ENCODE peak calls at places on chromosomes 13 and 19, in nine cellular contexts. A, P, Q, J, I, Z, M, E and G are unnamed samples.

GRCh38 chr19:44737238-44738160 is 11.0 kb upstream of the BCL3 start:
- DNase-seq in P (no peak), J (no peak), M (peak), I (no peak), Q (no peak), Z (no peak), A (no peak), E (no peak), G (no peak)

GRCh38 chr19:46745521-46746280 is at the start of gene FKRP:
- DNase-seq in I (peak), P (no peak), Z (no peak), E (no peak), M (no peak), A (peak), J (no peak), Q (no peak), G (no peak)

GRCh38 chr19:5621311-5621944 is 1.1 kb downstream of the SAFB2 start:
- DNase-seq in E (peak), M (no peak), P (peak), A (peak), Z (no peak), I (no peak), J (no peak), Q (no peak), G (no peak)

GRCh38 chr13:47898080-47898479 is 103.0 kb downstream of the SUCLA2 start:
- DNase-seq in Q (no peak), P (no peak), M (no peak), I (no peak), J (no peak), Z (no peak), E (no peak), A (no peak), G (no peak)

GRCh38 chr13:48962281-48962680 is 13.4 kb upstream of the FNDC3A start:
- DNase-seq in I (no peak), J (no peak), Z (peak), P (peak), Q (no peak), M (peak), A (no peak), E (no peak), G (no peak)

GRCh38 chr13:103273825-103274224 is 207.6 kb upstream of the SLC10A2 start:
- DNase-seq in A (no peak), J (no peak), M (peak), Q (no peak), E (no peak), P (no peak), I (no peak), Z (no peak), G (no peak)

GRCh38 chr19:49339364-49340068 is 4.3 kb downstream of the CD37 start:
- DNase-seq in Q (peak), A (peak), I (peak), M (peak), E (peak), Z (peak), P (peak), J (peak), G (no peak)

GRCh38 chr13:77359171-77359570 is 32.3 kb upstream of the MYCBP2 start:
- DNase-seq in J (no peak), I (no peak), Z (no peak), Q (no peak), A (no peak), P (no peak), M (peak), E (peak), G (no peak)

GRCh38 chr19:12293771-12294307 is 844 bp downstream of the ZNF44 start:
- DNase-seq in M (peak), P (peak), Z (peak), Q (peak), J (peak), I (peak), E (peak), A (peak), G (no peak)

DNA sequence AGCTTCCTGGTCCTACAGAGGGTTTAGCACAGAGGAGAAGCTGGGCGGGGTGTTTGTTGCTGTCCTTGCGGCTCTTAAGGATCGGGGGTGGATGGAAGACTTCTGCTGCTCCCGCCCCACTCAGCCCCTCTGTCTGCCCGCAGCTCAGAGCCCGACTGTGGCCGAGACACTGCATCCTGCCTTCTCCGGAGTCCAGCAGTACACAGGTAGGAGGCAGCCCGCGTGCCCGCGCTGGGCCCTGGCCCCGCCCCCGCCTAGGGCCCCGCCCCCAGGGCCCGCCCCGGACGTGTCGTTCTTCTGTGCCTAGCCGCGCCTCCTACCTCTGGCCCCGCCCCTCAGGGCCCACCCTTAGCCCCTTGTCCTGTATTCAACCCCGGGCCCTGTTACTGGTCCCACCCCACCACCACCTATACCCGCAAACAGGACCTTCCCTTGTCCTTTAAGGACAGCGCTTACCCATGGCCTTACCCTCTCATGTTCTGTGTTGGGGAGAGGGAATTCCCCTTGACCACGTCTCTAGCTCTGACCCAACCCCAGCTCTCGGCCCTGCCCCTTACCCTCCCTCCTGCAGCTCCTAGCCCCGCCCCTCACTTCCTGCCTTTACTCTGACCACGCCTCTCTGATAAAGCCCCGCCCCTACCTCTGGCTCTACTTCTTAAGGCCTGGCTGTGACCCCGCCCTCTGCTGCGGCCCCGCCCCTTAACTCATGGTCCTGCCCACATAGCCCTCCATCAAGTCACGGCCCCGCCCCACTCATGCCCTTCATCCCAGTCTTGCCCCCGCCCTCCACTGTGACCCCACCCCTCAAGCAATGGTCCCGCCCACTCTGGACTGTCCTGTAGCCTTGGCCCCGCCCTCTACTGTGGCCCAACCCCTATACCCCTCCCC is 60.5 kb downstream of the CELF5 start:
- DNase-seq in Q (no peak), M (peak), A (peak), Z (peak), P (peak), J (no peak), E (peak), I (no peak), G (no peak)
- H3K4me3 ChIP-seq in Q (no peak), M (no peak), A (no peak), Z (no peak), P (no peak), J (peak), E (peak), I (peak), G (peak)

GRCh38 chr19:1244693-1245451 is 3.3 kb downstream of the ATP5F1D start:
- DNase-seq in Q (no peak), M (no peak), J (peak), A (peak), E (no peak), I (no peak), Z (no peak), P (peak), G (no peak)
- TF ChIP-seq CTCF in Q (no peak), M (no peak), J (no peak), A (no peak), E (no peak), I (no peak), Z (no peak), P (no peak), G (no peak)

GRCh38 chr13:112929778-112930055 is 39.3 kb upstream of the MCF2L start:
- DNase-seq in A (no peak), Z (no peak), E (no peak), P (no peak), M (no peak), J (no peak), Q (no peak), I (no peak), G (no peak)

GRCh38 chr13:112928020-112928931 is 40.7 kb upstream of the MCF2L start:
- DNase-seq in Z (no peak), A (peak), J (no peak), I (no peak), Q (no peak), M (no peak), E (no peak), P (no peak), G (no peak)

GRCh38 chr13:112930192-112930591 is 38.8 kb upstream of the MCF2L start:
- DNase-seq in Z (no peak), I (no peak), Q (no peak), E (no peak), P (no peak), J (no peak), M (no peak), A (no peak), G (no peak)

GRCh38 chr13:112931028-112931934 is 37.7 kb upstream of the MCF2L start:
- DNase-seq in E (peak), J (no peak), I (no peak), M (peak), P (no peak), A (peak), Q (no peak), Z (peak), G (peak)

DNA sequence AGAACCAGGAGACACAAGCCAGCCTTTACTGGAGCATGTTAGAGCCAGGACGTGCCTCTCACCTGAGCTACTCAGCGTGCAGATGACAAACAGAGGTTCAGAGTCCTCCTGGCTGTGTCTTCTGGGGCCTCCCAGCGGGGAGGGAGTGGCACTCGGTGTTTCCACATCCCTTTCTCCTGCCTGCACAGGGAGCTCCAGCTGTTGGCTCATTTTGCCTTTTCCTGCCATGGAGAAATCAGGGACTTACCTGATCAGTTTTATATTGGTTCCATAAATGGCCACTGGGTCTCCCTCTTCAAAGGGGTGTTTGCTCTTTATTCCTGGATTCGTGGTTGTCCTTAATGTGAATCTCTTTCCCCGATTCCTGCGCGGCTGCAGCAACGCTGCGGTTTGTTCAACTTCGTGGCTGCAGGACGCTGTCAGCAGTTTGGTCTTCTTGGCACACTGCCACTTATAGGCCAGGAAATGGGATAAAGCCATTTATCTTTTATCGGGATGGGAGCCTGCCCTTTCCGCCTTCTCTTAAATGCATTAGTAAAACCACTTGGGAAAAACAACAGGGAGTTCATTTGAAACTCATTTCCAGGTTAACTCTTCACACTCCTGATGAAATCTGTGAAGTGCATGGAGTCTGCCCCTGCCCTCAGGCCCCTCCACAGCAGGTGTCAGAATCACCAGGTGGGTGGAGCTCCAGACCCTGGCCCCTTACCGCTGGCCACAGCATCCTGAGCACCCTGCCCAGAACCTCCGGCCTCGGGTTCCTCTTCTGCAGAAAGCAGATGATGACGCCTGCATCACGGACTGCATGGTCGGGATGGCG is 39.8 kb upstream of the MCF2L start:
- DNase-seq in I (no peak), M (peak), E (peak), A (peak), P (no peak), J (no peak), Z (no peak), Q (no peak), G (no peak)
- H3K4me3 ChIP-seq in I (no peak), M (no peak), E (no peak), A (no peak), P (no peak), J (no peak), Z (no peak), Q (no peak), G (no peak)

GRCh38 chr19:8593931-8594330 is 16.6 kb downstream of the ADAMTS10 start:
- DNase-seq in A (no peak), Q (no peak), I (no peak), M (no peak), Z (no peak), E (no peak), J (no peak), P (no peak), G (no peak)
- TF ChIP-seq CTCF in A (no peak), Q (peak), I (no peak), M (peak), Z (no peak), E (peak), J (peak), P (no peak), G (no peak)